ENCODE peak calls at places on chromosomes 4 and X, in eight cellular contexts. Q, H, F, P, S, E, I and O are unnamed samples.

GRCh38 chr4:1480720-1481119 is 74.5 kb upstream of the NKX1-1 start:
- DNase-seq in I (no peak), Q (no peak), H (no peak), E (peak), S (no peak), P (no peak), F (no peak), O (no peak)

GRCh38 chr4:41329361-41329760 is 72.6 kb downstream of the UCHL1 start:
- DNase-seq in F (no peak), H (no peak), Q (no peak), P (no peak), S (no peak), I (no peak), E (no peak), O (no peak)

GRCh38 chrX:131987252-131987651 is 35.9 kb upstream of the STK26 start:
- DNase-seq in S (no peak), P (no peak), Q (no peak), F (no peak), I (no peak), H (no peak), E (no peak), O (no peak)

GRCh38 chr4:111633663-111634266 is 511.5 kb upstream of the FAM241A start:
- DNase-seq in E (no peak), S (no peak), P (no peak), Q (no peak), H (no peak), F (no peak), I (no peak), O (no peak)

GRCh38 chr4:3301450-3302163 is 8.8 kb downstream of the RGS12 start:
- DNase-seq in Q (no peak), P (no peak), E (no peak), F (no peak), S (no peak), I (no peak), H (no peak), O (no peak)

GRCh38 chr4:98682719-98683118 is 24.3 kb upstream of the TSPAN5 start:
- DNase-seq in I (peak), E (no peak), F (no peak), Q (no peak), P (no peak), H (peak), S (no peak), O (no peak)

GRCh38 chr4:2800691-2801596 is 8.1 kb downstream of the SH3BP2 start:
- DNase-seq in E (peak), P (peak), H (peak), Q (peak), F (peak), I (peak), S (peak), O (no peak)

GRCh38 chr4:119678761-119679160 is 50.2 kb upstream of the PDE5A start:
- DNase-seq in E (no peak), H (no peak), Q (no peak), P (no peak), S (no peak), F (no peak), I (peak), O (no peak)

GRCh38 chrX:71509289-71509688 is 23.6 kb upstream of the OGT start:
- DNase-seq in H (no peak), I (no peak), F (no peak), Q (no peak), P (no peak), E (no peak), S (no peak), O (no peak)

GRCh38 chr4:174873931-174874330 is 44.2 kb upstream of the ADAM29 start:
- DNase-seq in H (no peak), I (peak), Q (no peak), F (no peak), P (no peak), S (no peak), E (no peak), O (peak)

GRCh38 chr4:80071643-80072606 is 1.1 kb downstream of the ANTXR2 start:
- DNase-seq in H (peak), P (peak), Q (peak), E (peak), I (peak), F (peak), S (peak), O (no peak)

GRCh38 chrX:134236690-134237362 is at the start of gene CCDC160:
- DNase-seq in S (peak), P (peak), E (no peak), Q (peak), H (peak), F (no peak), I (peak), O (no peak)

GRCh38 chrX:154411981-154412340 is 622 bp downstream of the TAFAZZIN start:
- DNase-seq in H (no peak), F (peak), I (peak), P (peak), S (peak), Q (peak), E (no peak), O (no peak)

GRCh38 chr4:177391953-177392352 is 50.3 kb downstream of the AGA start:
- DNase-seq in P (no peak), H (no peak), Q (no peak), S (peak), E (no peak), F (no peak), I (no peak), O (no peak)